ENCODE peak calls at places on chromosome 12, in four cellular contexts. One of them, this sample, is unnamed.

GRCh38 chr12:98646165-98646764 is 1.2 kb downstream of the APAF1 start:
- DNase-seq in K562: no peak
- DNase-seq in GM12878: no peak
- DNase-seq in H1: no peak
- DNase-seq in this sample: no peak

GRCh38 chr12:3438401-3438800 is 52.6 kb upstream of the PRMT8 start:
- DNase-seq in H1: no peak
- DNase-seq in GM12878: no peak
- DNase-seq in K562: no peak
- DNase-seq in this sample: no peak

GRCh38 chr12:120252071-120252906 is 13.2 kb downstream of the PXN start:
- DNase-seq in H1: no peak
- DNase-seq in K562: no peak
- DNase-seq in GM12878: no peak
- DNase-seq in this sample: no peak

GRCh38 chr12:106226884-106227640 is 20.8 kb downstream of the CKAP4 start:
- DNase-seq in H1: no peak
- DNase-seq in GM12878: no peak
- DNase-seq in K562: peak
- DNase-seq in this sample: peak

GRCh38 chr12:117907108-117907689 is 61.6 kb downstream of the KSR2 start:
- DNase-seq in K562: no peak
- DNase-seq in GM12878: no peak
- DNase-seq in H1: no peak
- DNase-seq in this sample: no peak

GRCh38 chr12:126087692-126088091 is 1022.5 kb downstream of the AACS start:
- DNase-seq in H1: no peak
- DNase-seq in GM12878: no peak
- DNase-seq in K562: no peak
- DNase-seq in this sample: no peak

GRCh38 chr12:47218191-47218654 is 138.5 kb upstream of the AMIGO2 start:
- DNase-seq in H1: no peak
- DNase-seq in K562: no peak
- DNase-seq in GM12878: no peak
- DNase-seq in this sample: no peak

GRCh38 chr12:114347861-114348260 is 58.1 kb downstream of the TBX5 start:
- DNase-seq in GM12878: no peak
- DNase-seq in H1: no peak
- DNase-seq in K562: no peak
- DNase-seq in this sample: no peak

GRCh38 chr12:85865905-85866304 is 8.2 kb upstream of the NTS start:
- DNase-seq in K562: no peak
- DNase-seq in GM12878: no peak
- DNase-seq in H1: no peak
- DNase-seq in this sample: no peak

GRCh38 chr12:132269266-132269968 is 60.0 kb downstream of the GALNT9 start:
- DNase-seq in K562: no peak
- DNase-seq in H1: no peak
- DNase-seq in GM12878: no peak
- DNase-seq in this sample: no peak

GRCh38 chr12:11711675-11712327 is 62.3 kb downstream of the ETV6 start:
- DNase-seq in H1: no peak
- DNase-seq in GM12878: no peak
- DNase-seq in K562: no peak
- DNase-seq in this sample: no peak

GRCh38 chr12:5154091-5154490 is 110.4 kb downstream of the KCNA5 start:
- DNase-seq in GM12878: no peak
- DNase-seq in H1: peak
- DNase-seq in K562: no peak
- DNase-seq in this sample: no peak

GRCh38 chr12:25591132-25591531 is 38.0 kb upstream of the LMNTD1 start:
- DNase-seq in K562: no peak
- DNase-seq in H1: peak
- DNase-seq in GM12878: no peak
- DNase-seq in this sample: no peak

GRCh38 chr12:2052861-2053674 is at the start of gene CACNA1C:
- DNase-seq in GM12878: no peak
- DNase-seq in H1: peak
- DNase-seq in K562: no peak
- DNase-seq in this sample: peak

GRCh38 chr12:92369643-92370042 is 224.0 kb upstream of the BTG1 start:
- DNase-seq in K562: no peak
- DNase-seq in H1: no peak
- DNase-seq in GM12878: no peak
- DNase-seq in this sample: peak

GRCh38 chr12:65511927-65512326 is 233.4 kb downstream of the MSRB3 start:
- DNase-seq in GM12878: no peak
- DNase-seq in H1: no peak
- DNase-seq in K562: no peak
- DNase-seq in this sample: no peak

GRCh38 chr12:65278576-65279386 is at the start of gene MSRB3:
- DNase-seq in GM12878: no peak
- DNase-seq in H1: peak
- DNase-seq in K562: peak
- DNase-seq in this sample: peak

GRCh38 chr12:46825526-46826414 is at the start of gene SLC38A4:
- DNase-seq in GM12878: no peak
- DNase-seq in K562: peak
- DNase-seq in H1: peak
- DNase-seq in this sample: peak

GRCh38 chr12:88299567-88300101 is 157.5 kb downstream of the TMTC3 start:
- DNase-seq in H1: no peak
- DNase-seq in K562: peak
- DNase-seq in GM12878: peak
- DNase-seq in this sample: no peak

GRCh38 chr12:87266305-87266704 is 762.9 kb downstream of the C12orf50 start:
- DNase-seq in K562: no peak
- DNase-seq in H1: no peak
- DNase-seq in GM12878: no peak
- DNase-seq in this sample: no peak

GRCh38 chr12:79827484-79827883 is 107.4 kb downstream of the PPP1R12A start:
- DNase-seq in GM12878: no peak
- DNase-seq in K562: no peak
- DNase-seq in H1: no peak
- DNase-seq in this sample: no peak

GRCh38 chr12:130462558-130462924 is 124.9 kb downstream of the PIWIL1 start:
- DNase-seq in K562: no peak
- DNase-seq in H1: no peak
- DNase-seq in GM12878: no peak
- DNase-seq in this sample: no peak
- H3K4me3 ChIP-seq in K562: no peak
- H3K4me3 ChIP-seq in H1: no peak
- H3K4me3 ChIP-seq in GM12878: no peak
- H3K4me3 ChIP-seq in this sample: no peak

GRCh38 chr12:124456652-124457152 is 110.7 kb downstream of the NCOR2 start:
- DNase-seq in GM12878: no peak
- DNase-seq in H1: no peak
- DNase-seq in K562: no peak
- DNase-seq in this sample: no peak
- TF ChIP-seq TAF1 in GM12878: no peak
- TF ChIP-seq TAF1 in H1: no peak
- TF ChIP-seq TAF1 in K562: no peak
- TF ChIP-seq TAF1 in this sample: no peak

GRCh38 chr12:108634225-108634795 is 616 bp upstream of the SELPLG start:
- DNase-seq in H1: no peak
- DNase-seq in K562: peak
- DNase-seq in GM12878: no peak
- DNase-seq in this sample: no peak
- TF ChIP-seq CHD2 in H1: no peak
- TF ChIP-seq CHD2 in K562: no peak
- TF ChIP-seq CHD2 in GM12878: no peak
- TF ChIP-seq CHD2 in this sample: no peak

DNA sequence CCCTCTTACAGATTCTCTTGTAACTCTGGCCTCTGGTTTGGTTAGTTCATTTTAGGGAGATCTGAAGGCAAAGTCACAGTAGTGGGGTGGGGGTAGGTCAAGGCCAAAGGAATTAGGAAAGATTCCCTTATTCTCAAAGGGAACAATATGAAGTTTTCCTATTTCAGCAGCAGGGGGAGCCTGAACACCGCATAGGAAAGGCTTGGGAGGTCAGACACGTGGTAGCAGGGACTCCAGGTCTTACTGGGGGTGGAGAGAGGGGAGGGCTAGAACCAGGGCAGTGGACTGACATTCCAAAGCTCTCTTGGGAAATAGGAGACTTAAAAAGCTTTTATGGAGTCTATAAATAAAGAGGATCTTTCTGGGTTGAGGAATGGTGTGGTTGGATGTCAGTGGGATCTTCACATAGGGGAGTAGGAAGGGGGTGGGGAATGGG is 1.3 kb downstream of the ZC3H10 start:
- DNase-seq in GM12878: no peak
- DNase-seq in H1: peak
- DNase-seq in K562: peak
- DNase-seq in this sample: peak
- H3K4me3 ChIP-seq in GM12878: peak
- H3K4me3 ChIP-seq in H1: peak
- H3K4me3 ChIP-seq in K562: peak
- H3K4me3 ChIP-seq in this sample: peak

GRCh38 chr12:39165338-39165737 is 259.9 kb upstream of the CPNE8 start:
- DNase-seq in K562: no peak
- DNase-seq in H1: no peak
- DNase-seq in GM12878: no peak
- DNase-seq in this sample: no peak

GRCh38 chr12:39157696-39158342 is 252.4 kb upstream of the CPNE8 start:
- DNase-seq in H1: no peak
- DNase-seq in K562: no peak
- DNase-seq in GM12878: no peak
- DNase-seq in this sample: no peak

DNA sequence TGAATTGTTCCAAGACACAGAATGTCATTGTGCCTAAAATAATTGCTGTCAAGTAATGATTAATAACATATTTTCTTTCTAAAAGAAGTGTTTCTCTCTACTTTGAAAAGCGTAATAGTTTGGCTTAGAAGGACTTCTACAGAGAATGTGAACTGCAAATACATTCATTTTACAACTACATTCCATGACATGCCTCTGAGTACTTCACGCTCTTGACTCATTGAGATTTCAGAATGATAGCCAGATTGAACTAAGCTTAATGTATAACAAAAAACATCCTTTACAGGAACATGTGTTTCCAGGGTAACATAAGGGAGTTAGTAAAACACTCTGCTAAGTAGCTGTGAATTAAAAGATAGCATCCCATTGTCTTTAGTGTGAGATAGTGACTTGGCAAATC is 256.3 kb upstream of the CPNE8 start:
- DNase-seq in GM12878: no peak
- DNase-seq in H1: no peak
- DNase-seq in K562: no peak
- DNase-seq in this sample: no peak
- TF ChIP-seq TAF1 in GM12878: no peak
- TF ChIP-seq TAF1 in H1: no peak
- TF ChIP-seq TAF1 in K562: no peak
- TF ChIP-seq TAF1 in this sample: no peak

DNA sequence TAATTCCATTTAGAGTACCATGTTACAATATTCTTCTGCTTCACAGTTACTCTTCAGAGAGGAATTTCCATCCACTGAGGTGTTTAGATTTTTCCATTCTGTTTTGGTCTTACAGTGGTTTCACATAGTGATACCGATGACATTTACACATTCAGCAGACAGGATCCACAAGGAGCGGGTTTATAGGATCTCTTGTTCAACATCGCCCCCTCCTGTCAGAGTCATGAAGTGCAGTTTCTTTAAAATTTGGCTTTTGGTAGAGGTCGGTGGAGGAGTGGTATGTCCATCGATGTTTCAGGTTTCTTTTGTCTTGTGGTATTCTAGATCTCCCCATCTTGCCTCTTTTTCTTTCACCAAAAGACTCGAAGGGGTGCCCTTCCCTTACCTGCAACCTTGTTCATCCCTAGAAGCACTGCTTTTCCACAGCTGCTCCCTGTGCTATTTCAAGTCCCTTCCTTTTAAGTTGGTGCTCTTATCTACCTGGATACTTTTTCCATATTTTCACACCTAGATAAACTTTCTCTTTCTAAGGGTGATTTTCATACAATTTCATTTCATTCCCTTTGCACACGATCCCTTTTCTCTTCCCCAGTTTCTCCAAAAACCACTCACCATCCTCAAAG is 181.3 kb downstream of the ITPR2 start:
- DNase-seq in GM12878: peak
- DNase-seq in H1: peak
- DNase-seq in K562: peak
- DNase-seq in this sample: peak
- TF ChIP-seq CHD2 in GM12878: no peak
- TF ChIP-seq CHD2 in H1: no peak
- TF ChIP-seq CHD2 in K562: no peak
- TF ChIP-seq CHD2 in this sample: no peak

GRCh38 chr12:49537231-49537708 is 1.6 kb upstream of the KCNH3 start:
- DNase-seq in GM12878: no peak
- DNase-seq in K562: no peak
- DNase-seq in H1: no peak
- DNase-seq in this sample: no peak
- H3K4me3 ChIP-seq in GM12878: peak
- H3K4me3 ChIP-seq in K562: no peak
- H3K4me3 ChIP-seq in H1: peak
- H3K4me3 ChIP-seq in this sample: peak